ENCODE peak calls at places on chromosomes 6 and 20, in nine cellular contexts. G is dorsolateral prefrontal cortex, S is NCI-H1694 treated with DMSO at 0.1 percent for 48 hours, L is cardiac muscle cell, T is activated T-helper 1 cell treated with Interleukin-2 at 50 U/mL for 16 hours, M is NCI-H510A treated with DMSO at 0.1 percent for 48 hours, Z is heart right ventricle, H is uterus, N is H54. W is an unnamed sample.

GRCh38 chr6:22737331-22737730 is 168.0 kb downstream of the HDGFL1 start:
- DNase-seq in L (peak), M (peak), H (peak), S (no peak), Z (peak), T (no peak), G (peak), N (no peak), W (no peak)

GRCh38 chr20:25280051-25280573 is 32.2 kb downstream of the PYGB start:
- DNase-seq in M (peak), G (peak), T (no peak), N (no peak), Z (peak), L (no peak), H (peak), S (peak), W (no peak)

GRCh38 chr6:34176261-34177031 is 30.6 kb upstream of the GRM4 start:
- DNase-seq in L (no peak), M (no peak), H (no peak), T (no peak), N (no peak), S (no peak), Z (no peak), G (peak), W (no peak)

GRCh38 chr6:127190552-127190951 is 72.1 kb downstream of the RSPO3 start:
- DNase-seq in S (peak), T (no peak), N (no peak), M (no peak), H (no peak), L (peak), Z (no peak), G (no peak), W (no peak)

GRCh38 chr6:35146453-35146852 is 5.3 kb upstream of the TCP11 start:
- DNase-seq in G (no peak), N (no peak), S (no peak), H (no peak), L (peak), Z (peak), M (peak), T (no peak), W (no peak)

GRCh38 chr6:22204153-22204552 is 92.7 kb downstream of the PRL start:
- DNase-seq in S (no peak), L (no peak), Z (no peak), T (no peak), N (no peak), H (no peak), M (no peak), G (no peak), W (no peak)

GRCh38 chr6:45293306-45293705 is 34.8 kb upstream of the RUNX2 start:
- DNase-seq in Z (no peak), M (no peak), N (no peak), G (no peak), S (no peak), L (no peak), T (no peak), H (no peak), W (no peak)

GRCh38 chr6:16438677-16439615 is 200.6 kb downstream of the GMPR start:
- DNase-seq in M (no peak), L (peak), N (peak), S (no peak), T (no peak), G (no peak), Z (peak), H (peak), W (no peak)

GRCh38 chr20:46307139-46307998 is 929 bp downstream of the CDH22 start:
- DNase-seq in N (peak), H (no peak), Z (no peak), T (peak), L (peak), S (peak), M (peak), G (no peak), W (peak)

GRCh38 chr6:46288863-46289262 is 118.1 kb upstream of the ENPP5 start:
- DNase-seq in G (no peak), Z (no peak), M (no peak), T (no peak), H (no peak), L (peak), S (no peak), N (no peak), W (no peak)

GRCh38 chr6:132300323-132300949 is 100.8 kb downstream of the MOXD1 start:
- DNase-seq in M (no peak), L (peak), N (peak), Z (peak), H (no peak), G (no peak), T (no peak), S (no peak), W (peak)

GRCh38 chr6:149449831-149450678 is 34.8 kb downstream of the ZC3H12D start:
- DNase-seq in G (no peak), M (no peak), N (no peak), T (no peak), L (no peak), H (no peak), S (no peak), Z (no peak), W (no peak)

GRCh38 chr6:17869010-17869752 is 118.3 kb downstream of the KIF13A start:
- DNase-seq in H (no peak), N (no peak), L (no peak), Z (no peak), T (no peak), S (no peak), M (no peak), G (no peak), W (no peak)

GRCh38 chr20:38076548-38076947 is 43.0 kb downstream of the RPRD1B start:
- DNase-seq in S (no peak), M (no peak), T (no peak), Z (no peak), H (no peak), G (no peak), L (no peak), N (no peak), W (peak)

GRCh38 chr20:36070451-36070850 is 84.1 kb upstream of the EPB41L1 start:
- DNase-seq in S (no peak), G (no peak), N (no peak), M (no peak), Z (no peak), T (no peak), H (no peak), L (no peak), W (no peak)

GRCh38 chr6:837380-837779 is 144.4 kb upstream of the EXOC2 start:
- DNase-seq in T (no peak), L (no peak), H (no peak), S (no peak), N (no peak), M (no peak), Z (no peak), G (no peak), W (no peak)

GRCh38 chr20:61482901-61483300 is 230.8 kb downstream of the CDH4 start:
- DNase-seq in M (no peak), L (no peak), T (no peak), H (no peak), S (no peak), N (no peak), G (no peak), Z (no peak), W (no peak)

GRCh38 chr6:39181333-39181732 is 47.9 kb downstream of the KCNK5 start:
- DNase-seq in L (no peak), H (no peak), Z (no peak), T (no peak), S (no peak), G (no peak), N (no peak), M (no peak), W (no peak)

GRCh38 chr20:58797371-58798050 is 53.2 kb downstream of the GNAS-AS1 start:
- DNase-seq in G (no peak), N (no peak), H (no peak), T (no peak), M (no peak), L (no peak), S (no peak), Z (no peak), W (no peak)

GRCh38 chr6:99348220-99348822 is 1.2 kb downstream of the FAXC start:
- DNase-seq in T (no peak), G (no peak), M (peak), Z (no peak), H (no peak), S (peak), N (no peak), L (no peak), W (no peak)

GRCh38 chr6:17816921-17817611 is 110.3 kb upstream of the NUP153 start:
- DNase-seq in G (no peak), M (no peak), S (no peak), T (no peak), N (no peak), L (no peak), H (no peak), Z (no peak), W (no peak)

GRCh38 chr6:5398530-5398929 is 137.2 kb downstream of the FARS2 start:
- DNase-seq in N (no peak), S (peak), L (peak), H (no peak), Z (no peak), M (peak), T (no peak), G (no peak), W (peak)

GRCh38 chr6:48429021-48429420 is 318.0 kb upstream of the PTCHD4 start:
- DNase-seq in N (no peak), L (no peak), G (no peak), Z (no peak), H (no peak), S (no peak), T (no peak), M (peak), W (no peak)